ENCODE peak calls at places on chromosomes 6 and 20, in five cellular contexts. D, T, N, V and S are unnamed samples. For H3K9me3 and H3K4me1, the result is how much of the 10 kb centered on the place peaks cover.

GRCh38 chr6:87196275-87196842 is 41.0 kb downstream of the ZNF292 start:
- DNase-seq in V (no peak), N (no peak), D (no peak), T (no peak), S (no peak)

GRCh38 chr6:87315071-87315470 is 7.3 kb upstream of the SMIM8 start:
- DNase-seq in T (no peak), D (no peak), N (no peak), V (no peak), S (no peak)

GRCh38 chr6:109867970-109868358 is 110.1 kb upstream of the GPR6 start:
- DNase-seq in N (no peak), V (no peak), T (peak), D (no peak), S (no peak)

GRCh38 chr6:26597821-26598220 is 1.1 kb downstream of the ABT1 start:
- DNase-seq in N (peak), D (no peak), T (no peak), V (no peak), S (no peak)

GRCh38 chr6:52352239-52353008 is 9.5 kb upstream of the PAQR8 start:
- DNase-seq in N (peak), T (no peak), V (peak), D (no peak), S (no peak)

GRCh38 chr6:16658661-16659060 is 102.6 kb downstream of the ATXN1 start:
- DNase-seq in V (no peak), T (no peak), D (no peak), N (no peak), S (no peak)

GRCh38 chr20:58045579-58045978 is 182.9 kb downstream of the ANKRD60 start:
- DNase-seq in N (no peak), D (no peak), T (no peak), V (no peak), S (no peak)

GRCh38 chr20:39651645-39652340 is 689.6 kb downstream of the DHX35 start:
- DNase-seq in T (no peak), V (no peak), D (no peak), N (no peak), S (no peak)

GRCh38 chr20:14210146-14210545 is 127.3 kb downstream of the FLRT3 start:
- DNase-seq in N (no peak), T (no peak), V (no peak), D (no peak), S (no peak)

GRCh38 chr6:139587469-139587868 is 213.0 kb upstream of the CITED2 start:
- DNase-seq in V (no peak), D (no peak), T (no peak), N (no peak), S (no peak)

GRCh38 chr6:57226221-57226620 is 4.1 kb upstream of the RAB23 start:
- DNase-seq in N (no peak), T (no peak), D (no peak), V (no peak), S (no peak)

GRCh38 chr20:46282669-46283068 is 25.6 kb downstream of the CDH22 start:
- DNase-seq in V (no peak), N (no peak), D (no peak), T (no peak), S (no peak)

GRCh38 chr20:3679749-3680700 is 1.8 kb downstream of the ADAM33 start:
- DNase-seq in D (no peak), T (peak), N (no peak), V (peak), S (no peak)

GRCh38 chr6:160520043-160520904 is 143.8 kb downstream of the LPA start:
- DNase-seq in N (peak), V (peak), T (peak), D (peak), S (peak)

GRCh38 chr6:169959129-169960002 is 207.9 kb downstream of the ERMARD start:
- DNase-seq in V (no peak), T (peak), D (peak), N (peak), S (no peak)

GRCh38 chr6:3844097-3844463 is 5.1 kb upstream of the FAM50B start:
- DNase-seq in D (no peak), T (no peak), V (no peak), N (no peak), S (no peak)

GRCh38 chr6:13465734-13466133 is 21.7 kb downstream of the GFOD1 start:
- DNase-seq in V (no peak), N (no peak), D (no peak), T (no peak), S (no peak)

DNA sequence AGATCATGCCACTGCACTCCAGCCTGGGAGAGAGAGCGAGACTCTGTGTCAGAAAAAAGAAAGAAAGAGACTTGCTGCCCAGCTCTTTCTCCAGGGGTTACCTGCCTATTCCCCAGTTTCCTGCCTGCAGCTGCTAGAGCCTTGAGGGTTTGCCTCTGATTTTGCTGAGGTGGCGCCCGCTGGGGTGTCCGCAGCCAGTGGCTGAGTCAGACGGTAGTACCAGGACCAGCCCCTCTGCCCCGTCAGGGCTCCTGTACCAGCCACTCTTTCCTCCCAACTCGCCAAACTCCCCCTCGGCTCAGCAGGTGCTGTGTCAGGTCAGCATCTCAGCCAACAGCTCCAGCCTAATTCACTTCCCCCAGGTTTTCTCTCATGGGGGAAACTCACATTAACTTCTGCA is 7.4 kb upstream of the LSM14B start:
- DNase-seq in D (no peak), N (no peak), V (no peak), T (no peak), S (no peak)
- H3K9me3 ChIP-seq in D (under half), N (under half), V (under half), T (under half), S (under half)

DNA sequence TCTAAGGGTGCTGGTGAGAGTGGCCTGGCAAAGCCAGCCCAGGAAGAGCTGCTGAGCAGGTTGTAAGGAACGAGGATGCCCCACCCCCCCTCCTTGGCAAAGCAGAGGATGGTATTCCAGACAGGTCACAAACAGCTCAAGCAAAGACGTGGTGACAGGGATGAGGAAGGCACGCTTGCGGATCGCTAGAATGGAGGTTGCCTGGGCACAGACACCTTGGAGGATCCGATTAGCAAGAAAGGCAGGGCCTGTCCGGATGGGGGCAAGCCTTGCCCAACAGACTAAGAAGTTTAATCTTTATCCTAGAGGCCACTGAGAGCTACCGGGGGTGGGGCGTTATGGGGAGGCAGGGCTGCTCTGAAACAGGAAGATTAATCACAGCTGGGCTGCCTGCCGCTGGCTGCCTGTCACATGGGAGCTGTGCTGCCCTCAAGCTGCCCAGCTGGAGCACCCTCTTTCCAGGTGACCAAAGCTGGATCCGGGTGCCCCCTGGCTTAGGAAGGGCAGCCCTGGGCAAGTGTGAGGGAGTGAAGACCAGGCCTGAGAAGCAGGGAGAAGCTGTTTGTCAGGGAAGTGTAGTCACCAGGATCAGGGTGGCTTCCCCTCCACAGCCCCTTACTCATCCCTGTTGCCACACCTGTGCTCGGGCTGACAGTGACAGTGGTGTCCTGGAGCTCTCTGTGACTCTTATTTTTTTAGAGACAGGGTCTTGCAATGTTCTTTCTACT is 9.2 kb upstream of the MAPK13 start:
- DNase-seq in D (peak), N (peak), V (peak), T (peak), S (peak)
- H3K4me3 ChIP-seq in D (peak), N (peak), V (no peak), T (no peak), S (peak)

GRCh38 chr20:1373036-1373435 is 19.8 kb downstream of the FKBP1A start:
- DNase-seq in N (no peak), V (no peak), T (no peak), D (no peak), S (no peak)

GRCh38 chr20:1376007-1376406 is 16.8 kb downstream of the FKBP1A start:
- DNase-seq in D (no peak), V (no peak), N (no peak), T (no peak), S (no peak)

GRCh38 chr20:1375515-1375914 is 17.3 kb downstream of the FKBP1A start:
- DNase-seq in N (no peak), D (no peak), T (no peak), V (no peak), S (no peak)

GRCh38 chr20:1373614-1374013 is 19.2 kb downstream of the FKBP1A start:
- DNase-seq in D (no peak), V (no peak), N (no peak), T (no peak), S (no peak)

DNA sequence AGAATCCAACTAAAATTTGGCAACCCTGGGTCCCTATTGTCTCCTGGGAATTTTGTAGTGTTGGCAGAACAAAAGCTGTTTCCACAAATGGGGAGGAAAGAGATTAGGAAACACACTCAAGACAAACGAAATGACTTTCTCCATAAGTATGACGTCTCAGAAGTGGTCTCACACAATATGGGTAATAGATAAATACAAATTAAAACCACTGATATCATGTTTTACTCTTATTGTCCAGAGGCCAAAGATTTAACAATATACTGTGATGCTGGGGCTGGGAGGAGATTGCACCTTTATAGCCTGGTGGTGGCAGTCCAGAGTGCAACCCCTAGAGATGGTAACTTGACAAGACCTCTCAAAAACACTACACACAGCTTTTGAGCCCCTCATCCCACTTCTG is 18.6 kb downstream of the FKBP1A start:
- DNase-seq in N (no peak), D (no peak), V (no peak), T (no peak), S (no peak)
- H3K4me1 ChIP-seq in N (half or more), D (under half), V (half or more), T (under half), S (under half)

DNA sequence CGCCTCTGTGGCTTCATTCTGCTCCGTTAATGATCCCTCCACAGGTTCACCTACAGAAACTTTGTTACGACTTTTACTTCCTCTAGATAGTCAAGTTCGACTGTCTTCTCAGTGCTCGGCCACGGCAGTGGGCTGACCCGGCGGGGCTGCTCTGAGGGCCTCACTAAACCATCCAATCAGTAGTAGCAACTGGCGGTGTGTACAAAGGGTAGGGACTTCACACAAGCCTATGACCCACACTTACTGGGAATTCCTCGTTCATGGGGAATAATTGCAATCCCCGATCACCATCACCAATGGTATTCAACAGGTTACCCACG is 1959.2 kb upstream of the DEFB115 start:
- DNase-seq in D (no peak), N (no peak), T (no peak), V (no peak), S (no peak)
- H3K9me3 ChIP-seq in D (under half), N (under half), T (under half), V (under half), S (under half)